ENCODE peak calls at places on chromosomes 2 and 18, in five cellular contexts. One of them, this sample, is unnamed.

GRCh38 chr18:74066018-74066417 is 81.6 kb downstream of the FBXO15 start:
- DNase-seq in HCT116: no peak
- DNase-seq in foreskin fibroblast: no peak
- DNase-seq in ovary: no peak
- DNase-seq in small intestine: no peak
- DNase-seq in this sample: no peak

GRCh38 chr2:176826356-176826755 is 386.2 kb upstream of the HNRNPA3 start:
- DNase-seq in HCT116: no peak
- DNase-seq in foreskin fibroblast: no peak
- DNase-seq in ovary: no peak
- DNase-seq in small intestine: peak
- DNase-seq in this sample: no peak

GRCh38 chr2:195575021-195575420 is 82.0 kb upstream of the SLC39A10 start:
- DNase-seq in HCT116: no peak
- DNase-seq in foreskin fibroblast: no peak
- DNase-seq in ovary: no peak
- DNase-seq in small intestine: no peak
- DNase-seq in this sample: no peak

GRCh38 chr2:207467716-207468347 is 61.9 kb upstream of the CREB1 start:
- DNase-seq in HCT116: no peak
- DNase-seq in foreskin fibroblast: peak
- DNase-seq in ovary: no peak
- DNase-seq in small intestine: no peak
- DNase-seq in this sample: peak

GRCh38 chr18:5970032-5970431 is 74.7 kb upstream of the TMEM200C start:
- DNase-seq in HCT116: no peak
- DNase-seq in foreskin fibroblast: no peak
- DNase-seq in ovary: no peak
- DNase-seq in small intestine: peak
- DNase-seq in this sample: no peak

GRCh38 chr2:51723716-51724115 is 691.8 kb upstream of the NRXN1 start:
- DNase-seq in HCT116: no peak
- DNase-seq in foreskin fibroblast: no peak
- DNase-seq in ovary: no peak
- DNase-seq in small intestine: no peak
- DNase-seq in this sample: peak

GRCh38 chr18:37658894-37659293 is 93.3 kb upstream of the CELF4 start:
- DNase-seq in HCT116: no peak
- DNase-seq in foreskin fibroblast: no peak
- DNase-seq in ovary: no peak
- DNase-seq in small intestine: no peak
- DNase-seq in this sample: no peak

GRCh38 chr2:237062585-237062984 is 23.1 kb upstream of the COPS8 start:
- DNase-seq in HCT116: no peak
- DNase-seq in foreskin fibroblast: no peak
- DNase-seq in ovary: no peak
- DNase-seq in small intestine: no peak
- DNase-seq in this sample: no peak

GRCh38 chr2:25349397-25349796 is 7.7 kb upstream of the DNMT3A start:
- DNase-seq in HCT116: no peak
- DNase-seq in foreskin fibroblast: peak
- DNase-seq in ovary: no peak
- DNase-seq in small intestine: no peak
- DNase-seq in this sample: peak

GRCh38 chr2:75994759-75995158 is 284.0 kb upstream of the GCFC2 start:
- DNase-seq in HCT116: no peak
- DNase-seq in foreskin fibroblast: no peak
- DNase-seq in ovary: no peak
- DNase-seq in small intestine: no peak
- DNase-seq in this sample: no peak

GRCh38 chr18:3816601-3817363 is 366.8 kb downstream of the TGIF1 start:
- DNase-seq in HCT116: no peak
- DNase-seq in foreskin fibroblast: peak
- DNase-seq in ovary: no peak
- DNase-seq in small intestine: peak
- DNase-seq in this sample: peak

GRCh38 chr18:63074987-63075404 is 244.6 kb downstream of the BCL2 start:
- DNase-seq in HCT116: peak
- DNase-seq in foreskin fibroblast: peak
- DNase-seq in ovary: peak
- DNase-seq in small intestine: peak
- DNase-seq in this sample: no peak

GRCh38 chr2:45190481-45190880 is 181.2 kb upstream of the SIX2 start:
- DNase-seq in HCT116: no peak
- DNase-seq in foreskin fibroblast: no peak
- DNase-seq in ovary: no peak
- DNase-seq in small intestine: no peak
- DNase-seq in this sample: no peak

GRCh38 chr2:188353282-188353681 is 61.6 kb downstream of the GULP1 start:
- DNase-seq in HCT116: no peak
- DNase-seq in foreskin fibroblast: no peak
- DNase-seq in ovary: no peak
- DNase-seq in small intestine: no peak
- DNase-seq in this sample: no peak

DNA sequence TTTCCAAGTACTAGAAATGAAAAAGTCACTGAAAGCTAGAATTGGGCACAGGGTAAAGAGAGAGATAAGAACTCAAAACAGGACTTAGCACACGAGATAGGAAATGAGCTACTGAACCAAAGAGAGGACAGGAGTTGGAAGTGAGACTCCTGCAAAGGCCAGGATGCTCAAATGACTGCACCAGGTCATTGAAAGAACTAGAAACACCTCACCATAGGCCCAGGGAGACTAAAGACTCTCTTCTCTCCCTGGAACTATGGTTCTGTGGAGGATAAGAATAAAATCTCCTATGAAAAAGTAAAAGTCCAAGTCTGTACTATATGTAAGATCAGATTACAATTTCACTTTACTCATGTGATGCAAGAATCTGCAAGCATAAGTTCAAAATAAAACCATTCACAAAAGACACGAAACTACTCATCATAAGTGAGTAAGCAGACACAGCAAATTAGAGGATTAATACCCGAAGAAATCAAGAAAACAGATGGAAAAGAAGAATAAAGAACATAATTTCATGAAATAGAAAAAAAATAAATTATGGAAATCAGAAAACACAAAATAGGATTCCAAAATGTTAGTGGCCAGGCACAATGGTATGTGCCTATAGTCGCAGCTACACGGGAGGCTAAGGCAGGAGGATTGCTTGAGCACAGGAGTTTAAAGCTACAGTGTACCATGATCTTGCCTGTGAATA is 6.5 kb downstream of the NBAS start:
- DNase-seq in HCT116: no peak
- DNase-seq in foreskin fibroblast: no peak
- DNase-seq in ovary: no peak
- DNase-seq in small intestine: no peak
- DNase-seq in this sample: no peak
- H3K4me3 ChIP-seq in HCT116: no peak
- H3K4me3 ChIP-seq in foreskin fibroblast: no peak
- H3K4me3 ChIP-seq in ovary: no peak
- H3K4me3 ChIP-seq in small intestine: no peak
- H3K4me3 ChIP-seq in this sample: no peak

GRCh38 chr2:97716695-97717617 is 3.6 kb downstream of the ZAP70 start:
- DNase-seq in HCT116: no peak
- DNase-seq in foreskin fibroblast: no peak
- DNase-seq in ovary: no peak
- DNase-seq in small intestine: no peak
- DNase-seq in this sample: no peak
- H3K4me3 ChIP-seq in HCT116: no peak
- H3K4me3 ChIP-seq in foreskin fibroblast: no peak
- H3K4me3 ChIP-seq in ovary: no peak
- H3K4me3 ChIP-seq in small intestine: peak
- H3K4me3 ChIP-seq in this sample: no peak

GRCh38 chr2:172082944-172083718 is 2.2 kb upstream of the DLX1 start:
- DNase-seq in HCT116: no peak
- DNase-seq in foreskin fibroblast: no peak
- DNase-seq in ovary: peak
- DNase-seq in small intestine: no peak
- DNase-seq in this sample: no peak
- H3K4me3 ChIP-seq in HCT116: no peak
- H3K4me3 ChIP-seq in foreskin fibroblast: peak
- H3K4me3 ChIP-seq in ovary: no peak
- H3K4me3 ChIP-seq in small intestine: no peak
- H3K4me3 ChIP-seq in this sample: peak

DNA sequence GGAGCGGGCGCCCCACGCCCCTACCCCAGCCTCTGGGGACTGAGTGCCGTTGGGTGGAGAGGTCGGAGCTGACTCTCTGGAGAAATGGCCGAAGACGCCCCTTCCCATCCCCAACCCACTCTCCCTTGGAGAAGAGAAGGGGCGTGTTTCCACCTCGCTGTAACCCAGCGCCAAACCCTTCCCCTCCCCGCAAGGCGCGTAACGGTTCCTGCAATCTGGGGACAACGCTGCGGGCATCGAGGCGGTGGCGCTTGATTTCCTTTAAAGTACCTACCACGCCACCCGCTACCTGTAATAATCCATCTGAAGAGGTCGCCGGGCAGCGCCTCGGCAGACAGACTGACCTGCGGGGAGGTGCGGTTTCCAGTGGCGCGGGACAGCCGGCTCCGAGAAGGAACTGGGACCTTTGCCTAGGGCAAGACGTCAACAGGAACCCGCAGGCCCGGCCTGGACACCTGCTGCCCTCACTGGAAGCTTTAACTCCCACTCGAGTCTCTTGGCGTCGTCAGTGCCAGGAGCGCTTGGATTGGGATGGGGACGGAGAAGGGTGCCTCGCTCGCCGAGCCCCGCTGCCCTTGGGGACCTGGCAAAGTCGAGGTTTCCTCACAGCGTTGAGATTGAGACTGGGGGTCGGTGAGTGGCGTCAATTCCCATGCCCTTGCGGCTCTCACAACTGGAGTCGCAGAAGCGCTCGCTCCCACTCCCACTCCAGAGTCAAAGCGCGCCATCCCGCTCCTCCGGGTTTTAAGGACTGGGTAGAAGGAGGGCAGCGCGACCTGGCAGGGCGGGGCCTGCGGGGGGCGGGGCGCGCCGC is at the start of gene CYP1B1:
- DNase-seq in HCT116: no peak
- DNase-seq in foreskin fibroblast: no peak
- DNase-seq in ovary: no peak
- DNase-seq in small intestine: no peak
- DNase-seq in this sample: no peak
- H3K4me3 ChIP-seq in HCT116: peak
- H3K4me3 ChIP-seq in foreskin fibroblast: peak
- H3K4me3 ChIP-seq in ovary: peak
- H3K4me3 ChIP-seq in small intestine: peak
- H3K4me3 ChIP-seq in this sample: peak

This sample was measured in skeletal muscle cell.